ENCODE peak calls at places on chromosomes 4 and X, in six cellular contexts. F is Daoy; W is AG08396; K is stimulated activated CD8-positive, alpha-beta memory T cell treated with anti-CD3 and anti-CD28 coated beads, Interleukin-15, amount 100 ng/mL, for 48 hours; H is WERI-Rb-1; V is hepatocyte. Z is an unnamed sample.

GRCh38 chr4:15398001-15398400 is 29.8 kb upstream of the C1QTNF7 start:
- DNase-seq in K (no peak), F (no peak), W (no peak), H (no peak), V (no peak), Z (no peak)

GRCh38 chr4:173288296-173288695 is 45.9 kb downstream of the HMGB2 start:
- DNase-seq in V (peak), W (peak), H (peak), K (peak), F (peak), Z (peak)

GRCh38 chr4:86960557-86960959 is 25.7 kb downstream of the AFF1 start:
- DNase-seq in V (peak), F (no peak), W (no peak), H (no peak), K (no peak), Z (no peak)

GRCh38 chr4:121690001-121690400 is 6.8 kb downstream of the ANXA5 start:
- DNase-seq in H (no peak), K (no peak), F (peak), V (no peak), W (no peak), Z (no peak)

GRCh38 chr4:24473309-24473721 is 111.0 kb downstream of the DHX15 start:
- DNase-seq in H (peak), F (peak), V (peak), K (no peak), W (peak), Z (peak)

GRCh38 chrX:11968991-11969390 is 169.3 kb upstream of the FRMPD4 start:
- DNase-seq in K (no peak), W (no peak), H (no peak), F (no peak), V (no peak), Z (no peak)

GRCh38 chrX:106023947-106024346 is 14.6 kb downstream of the SERPINA7 start:
- DNase-seq in F (no peak), V (no peak), H (no peak), K (no peak), W (no peak), Z (no peak)

GRCh38 chrX:15675490-15675921 is 10.9 kb upstream of the CLTRN start:
- DNase-seq in K (peak), W (peak), V (peak), F (peak), H (peak), Z (peak)

GRCh38 chrX:119990995-119991787 is 47.6 kb upstream of the NKAP start:
- DNase-seq in W (no peak), H (peak), K (no peak), F (peak), V (peak), Z (no peak)

GRCh38 chrX:40099046-40099968 is 1.5 kb upstream of the BCOR start:
- DNase-seq in K (no peak), W (peak), F (peak), H (peak), V (peak), Z (peak)

GRCh38 chr4:6410078-6410477 is 62.3 kb downstream of the PPP2R2C start:
- DNase-seq in H (no peak), F (no peak), W (no peak), K (no peak), V (no peak), Z (no peak)

GRCh38 chr4:112411781-112412281 is 104.1 kb downstream of the NEUROG2 start:
- DNase-seq in W (no peak), H (no peak), K (no peak), F (no peak), V (no peak), Z (no peak)

GRCh38 chr4:6595897-6596537 is 21.0 kb downstream of the MAN2B2 start:
- DNase-seq in K (no peak), F (peak), H (peak), W (no peak), V (no peak), Z (no peak)

Z was measured in SJCRH30.